ENCODE peak calls at places on chromosomes 2 and 18, in nine cellular contexts. One of them, this sample, is unnamed.

GRCh38 chr2:199760574-199760973 is 90.4 kb downstream of the FTCDNL1 start:
- DNase-seq in NCI-H146: no peak
- DNase-seq in AG04450: no peak
- DNase-seq in keratinocyte: no peak
- DNase-seq in Daoy: no peak
- DNase-seq in activated naive CD4-positive, alpha-beta T cell treated with Interleukin-2 at 50 U/mL for 16 hours: no peak
- DNase-seq in NCI-H1105: no peak
- DNase-seq in GM23338: peak
- DNase-seq in activated CD4-positive, alpha-beta T cell treated with anti-CD3 and anti-CD28 coated beads, Interleukin-2, amount 50 U/mL, for 48 hours: no peak
- DNase-seq in this sample: no peak

GRCh38 chr2:31693882-31694281 is 113.1 kb upstream of the SRD5A2 start:
- DNase-seq in activated CD4-positive, alpha-beta T cell treated with anti-CD3 and anti-CD28 coated beads, Interleukin-2, amount 50 U/mL, for 48 hours: no peak
- DNase-seq in GM23338: peak
- DNase-seq in AG04450: no peak
- DNase-seq in activated naive CD4-positive, alpha-beta T cell treated with Interleukin-2 at 50 U/mL for 16 hours: no peak
- DNase-seq in keratinocyte: no peak
- DNase-seq in NCI-H146: no peak
- DNase-seq in Daoy: no peak
- DNase-seq in NCI-H1105: no peak
- DNase-seq in this sample: no peak

GRCh38 chr2:135674453-135674852 is 67.2 kb upstream of the UBXN4 start:
- DNase-seq in Daoy: no peak
- DNase-seq in AG04450: no peak
- DNase-seq in NCI-H1105: no peak
- DNase-seq in GM23338: no peak
- DNase-seq in NCI-H146: no peak
- DNase-seq in activated CD4-positive, alpha-beta T cell treated with anti-CD3 and anti-CD28 coated beads, Interleukin-2, amount 50 U/mL, for 48 hours: no peak
- DNase-seq in keratinocyte: no peak
- DNase-seq in activated naive CD4-positive, alpha-beta T cell treated with Interleukin-2 at 50 U/mL for 16 hours: no peak
- DNase-seq in this sample: no peak

GRCh38 chr2:201218780-201219179 is 35.8 kb downstream of the CASP10 start:
- DNase-seq in activated naive CD4-positive, alpha-beta T cell treated with Interleukin-2 at 50 U/mL for 16 hours: no peak
- DNase-seq in NCI-H146: no peak
- DNase-seq in activated CD4-positive, alpha-beta T cell treated with anti-CD3 and anti-CD28 coated beads, Interleukin-2, amount 50 U/mL, for 48 hours: no peak
- DNase-seq in NCI-H1105: no peak
- DNase-seq in Daoy: peak
- DNase-seq in AG04450: no peak
- DNase-seq in GM23338: no peak
- DNase-seq in keratinocyte: no peak
- DNase-seq in this sample: no peak

GRCh38 chr2:73969356-73969755 is 15.4 kb upstream of the TET3 start:
- DNase-seq in activated CD4-positive, alpha-beta T cell treated with anti-CD3 and anti-CD28 coated beads, Interleukin-2, amount 50 U/mL, for 48 hours: no peak
- DNase-seq in AG04450: no peak
- DNase-seq in keratinocyte: no peak
- DNase-seq in NCI-H146: no peak
- DNase-seq in Daoy: no peak
- DNase-seq in NCI-H1105: no peak
- DNase-seq in GM23338: no peak
- DNase-seq in activated naive CD4-positive, alpha-beta T cell treated with Interleukin-2 at 50 U/mL for 16 hours: no peak
- DNase-seq in this sample: no peak

GRCh38 chr2:200161458-200161857 is 145.0 kb upstream of the SPATS2L start:
- DNase-seq in GM23338: peak
- DNase-seq in NCI-H1105: no peak
- DNase-seq in NCI-H146: no peak
- DNase-seq in AG04450: no peak
- DNase-seq in keratinocyte: no peak
- DNase-seq in activated naive CD4-positive, alpha-beta T cell treated with Interleukin-2 at 50 U/mL for 16 hours: no peak
- DNase-seq in Daoy: no peak
- DNase-seq in activated CD4-positive, alpha-beta T cell treated with anti-CD3 and anti-CD28 coated beads, Interleukin-2, amount 50 U/mL, for 48 hours: no peak
- DNase-seq in this sample: no peak

GRCh38 chr2:30208453-30208852 is 22.9 kb upstream of the LBH start:
- DNase-seq in activated CD4-positive, alpha-beta T cell treated with anti-CD3 and anti-CD28 coated beads, Interleukin-2, amount 50 U/mL, for 48 hours: peak
- DNase-seq in AG04450: peak
- DNase-seq in activated naive CD4-positive, alpha-beta T cell treated with Interleukin-2 at 50 U/mL for 16 hours: peak
- DNase-seq in GM23338: peak
- DNase-seq in NCI-H146: peak
- DNase-seq in Daoy: peak
- DNase-seq in NCI-H1105: peak
- DNase-seq in keratinocyte: peak
- DNase-seq in this sample: peak

GRCh38 chr2:15527074-15527739 is 33.9 kb downstream of the NBAS start:
- DNase-seq in activated naive CD4-positive, alpha-beta T cell treated with Interleukin-2 at 50 U/mL for 16 hours: no peak
- DNase-seq in NCI-H146: no peak
- DNase-seq in NCI-H1105: no peak
- DNase-seq in AG04450: no peak
- DNase-seq in GM23338: peak
- DNase-seq in Daoy: peak
- DNase-seq in keratinocyte: no peak
- DNase-seq in activated CD4-positive, alpha-beta T cell treated with anti-CD3 and anti-CD28 coated beads, Interleukin-2, amount 50 U/mL, for 48 hours: no peak
- DNase-seq in this sample: no peak

GRCh38 chr2:2788076-2788475 is 457.0 kb upstream of the MYT1L start:
- DNase-seq in Daoy: no peak
- DNase-seq in GM23338: peak
- DNase-seq in activated CD4-positive, alpha-beta T cell treated with anti-CD3 and anti-CD28 coated beads, Interleukin-2, amount 50 U/mL, for 48 hours: no peak
- DNase-seq in NCI-H1105: no peak
- DNase-seq in activated naive CD4-positive, alpha-beta T cell treated with Interleukin-2 at 50 U/mL for 16 hours: no peak
- DNase-seq in NCI-H146: peak
- DNase-seq in keratinocyte: no peak
- DNase-seq in AG04450: no peak
- DNase-seq in this sample: peak

GRCh38 chr2:178258916-178259315 is 64.6 kb downstream of the OSBPL6 start:
- DNase-seq in NCI-H146: no peak
- DNase-seq in AG04450: no peak
- DNase-seq in activated naive CD4-positive, alpha-beta T cell treated with Interleukin-2 at 50 U/mL for 16 hours: no peak
- DNase-seq in activated CD4-positive, alpha-beta T cell treated with anti-CD3 and anti-CD28 coated beads, Interleukin-2, amount 50 U/mL, for 48 hours: no peak
- DNase-seq in Daoy: peak
- DNase-seq in NCI-H1105: no peak
- DNase-seq in keratinocyte: no peak
- DNase-seq in GM23338: no peak
- DNase-seq in this sample: no peak

GRCh38 chr2:170155723-170156253 is 22.2 kb upstream of the MYO3B start:
- DNase-seq in NCI-H146: no peak
- DNase-seq in activated naive CD4-positive, alpha-beta T cell treated with Interleukin-2 at 50 U/mL for 16 hours: no peak
- DNase-seq in keratinocyte: no peak
- DNase-seq in GM23338: no peak
- DNase-seq in Daoy: no peak
- DNase-seq in activated CD4-positive, alpha-beta T cell treated with anti-CD3 and anti-CD28 coated beads, Interleukin-2, amount 50 U/mL, for 48 hours: no peak
- DNase-seq in AG04450: no peak
- DNase-seq in NCI-H1105: no peak
- DNase-seq in this sample: no peak

GRCh38 chr18:60389314-60389713 is 16.7 kb upstream of the MC4R start:
- DNase-seq in GM23338: no peak
- DNase-seq in Daoy: no peak
- DNase-seq in NCI-H1105: no peak
- DNase-seq in AG04450: no peak
- DNase-seq in activated naive CD4-positive, alpha-beta T cell treated with Interleukin-2 at 50 U/mL for 16 hours: no peak
- DNase-seq in keratinocyte: no peak
- DNase-seq in activated CD4-positive, alpha-beta T cell treated with anti-CD3 and anti-CD28 coated beads, Interleukin-2, amount 50 U/mL, for 48 hours: no peak
- DNase-seq in NCI-H146: no peak
- DNase-seq in this sample: no peak

GRCh38 chr2:163673522-163673921 is 62.3 kb downstream of the FIGN start:
- DNase-seq in GM23338: no peak
- DNase-seq in keratinocyte: no peak
- DNase-seq in NCI-H1105: no peak
- DNase-seq in Daoy: no peak
- DNase-seq in AG04450: no peak
- DNase-seq in activated CD4-positive, alpha-beta T cell treated with anti-CD3 and anti-CD28 coated beads, Interleukin-2, amount 50 U/mL, for 48 hours: no peak
- DNase-seq in NCI-H146: no peak
- DNase-seq in activated naive CD4-positive, alpha-beta T cell treated with Interleukin-2 at 50 U/mL for 16 hours: no peak
- DNase-seq in this sample: no peak

This sample was measured in NCI-H345.